ENCODE peak calls at places on chromosomes 3 and 15, in five cellular contexts. A, L, Y, O and Z are unnamed samples.

GRCh38 chr3:43960448-43960840 is 269.7 kb downstream of the ABHD5 start:
- DNase-seq in A (no peak), L (peak; percentile 60), Y (no peak), O (no peak), Z (peak; percentile 57)

GRCh38 chr15:61410656-61411055 is 181.6 kb upstream of the RORA start:
- DNase-seq in A (no peak), L (no peak), Y (no peak), O (no peak), Z (no peak)

GRCh38 chr3:170220871-170221270 is 1.4 kb upstream of the PRKCI start:
- DNase-seq in A (no peak), L (no peak), Y (no peak), O (no peak), Z (no peak)

GRCh38 chr3:140187648-140188221 is 252.8 kb downstream of the CLSTN2 start:
- DNase-seq in A (no peak), L (no peak), Y (no peak), O (no peak), Z (peak; percentile 31)

GRCh38 chr15:69591905-69592508 is 139.4 kb downstream of the RPLP1 start:
- DNase-seq in A (no peak), L (no peak), Y (no peak), O (peak; percentile 19), Z (no peak)

GRCh38 chr3:150237490-150237889 is 170.6 kb upstream of the TSC22D2 start:
- DNase-seq in A (no peak), L (no peak), Y (no peak), O (peak; percentile 94), Z (peak; percentile 63)

GRCh38 chr3:114608293-114608692 is 314.5 kb downstream of the TIGIT start:
- DNase-seq in A (peak; percentile 90), L (no peak), Y (no peak), O (peak; percentile 66), Z (no peak)

GRCh38 chr3:152524198-152525140 is 255.7 kb downstream of the MBNL1 start:
- DNase-seq in A (peak; percentile 4), L (peak; percentile 28), Y (no peak), O (peak; percentile 12), Z (peak; percentile 19)

GRCh38 chr15:38517312-38517711 is 47.3 kb downstream of the RASGRP1 start:
- DNase-seq in A (no peak), L (no peak), Y (no peak), O (no peak), Z (no peak)

GRCh38 chr3:105351821-105352220 is 14.9 kb upstream of the ALCAM start:
- DNase-seq in A (no peak), L (no peak), Y (no peak), O (peak; percentile 75), Z (no peak)

GRCh38 chr3:53801319-53801718 is 44.9 kb downstream of the CHDH start:
- DNase-seq in A (no peak), L (no peak), Y (no peak), O (no peak), Z (no peak)

GRCh38 chr3:13073042-13073906 is at the start of gene IQSEC1:
- DNase-seq in A (no peak), L (no peak), Y (peak; percentile 62), O (no peak), Z (peak; percentile 29)

GRCh38 chr3:69051796-69052566 is at the start of gene TMF1:
- DNase-seq in A (peak; percentile 94), L (peak; percentile 97), Y (peak; percentile 98), O (peak; percentile 98), Z (peak; percentile 99)

GRCh38 chr3:131485116-131485515 is 17.7 kb downstream of the MRPL3 start:
- DNase-seq in A (no peak), L (no peak), Y (no peak), O (no peak), Z (no peak)

GRCh38 chr3:17745301-17745700 is 2.9 kb upstream of the TBC1D5 start:
- DNase-seq in A (no peak), L (no peak), Y (no peak), O (no peak), Z (peak; percentile 44)

GRCh38 chr3:11185564-11186317 is 31.4 kb downstream of the HRH1 start:
- DNase-seq in A (peak; percentile 92), L (no peak), Y (peak; percentile 72), O (peak; percentile 90), Z (peak; percentile 86)

GRCh38 chr15:85556618-85556895 is 176.2 kb downstream of the AKAP13 start:
- DNase-seq in A (no peak), L (no peak), Y (no peak), O (no peak), Z (no peak)

GRCh38 chr15:50235794-50236193 is 29.7 kb downstream of the HDC start:
- DNase-seq in A (no peak), L (no peak), Y (no peak), O (no peak), Z (no peak)

GRCh38 chr3:72836409-72836808 is 11.8 kb downstream of the SHQ1 start:
- DNase-seq in A (no peak), L (no peak), Y (no peak), O (no peak), Z (peak; percentile 32)

GRCh38 chr3:151432624-151433372 is 28.1 kb downstream of the IGSF10 start:
- DNase-seq in A (no peak), L (no peak), Y (no peak), O (no peak), Z (no peak)
- H3K4me3 ChIP-seq in A (no peak overlapping the region), L (no peak overlapping the region), Y (no peak overlapping the region), O (no peak overlapping the region), Z (no peak overlapping the region)

GRCh38 chr3:83928903-83929302 is 1029.9 kb upstream of the CADM2 start:
- DNase-seq in A (no peak), L (no peak), Y (no peak), O (no peak), Z (no peak)

GRCh38 chr3:83926291-83926690 is 1032.5 kb upstream of the CADM2 start:
- DNase-seq in A (no peak), L (no peak), Y (no peak), O (no peak), Z (no peak)

GRCh38 chr3:83928391-83928790 is 1030.4 kb upstream of the CADM2 start:
- DNase-seq in A (no peak), L (peak; percentile 41), Y (no peak), O (no peak), Z (no peak)
- TF ChIP-seq CTCF in A (no peak), L (peak; percentile 58), Y (no peak), O (peak; percentile 26), Z (no peak)

GRCh38 chr3:179181993-179182551 is 33.9 kb downstream of the PIK3CA start:
- DNase-seq in A (no peak), L (no peak), Y (no peak), O (peak; percentile 36), Z (no peak)

GRCh38 chr3:179181021-179181472 is 32.9 kb downstream of the PIK3CA start:
- DNase-seq in A (no peak), L (no peak), Y (no peak), O (peak; percentile 65), Z (no peak)

GRCh38 chr3:179177611-179178010 is 29.5 kb downstream of the PIK3CA start:
- DNase-seq in A (no peak), L (no peak), Y (no peak), O (no peak), Z (no peak)

GRCh38 chr3:179179256-179179655 is 31.1 kb downstream of the PIK3CA start:
- DNase-seq in A (no peak), L (no peak), Y (no peak), O (no peak), Z (no peak)

GRCh38 chr3:179179979-179180758 is 32.0 kb downstream of the PIK3CA start:
- DNase-seq in A (no peak), L (no peak), Y (no peak), O (peak; percentile 35), Z (no peak)
- H3K4me3 ChIP-seq in A (no peak overlapping the region), L (no peak overlapping the region), Y (no peak overlapping the region), O (no peak overlapping the region), Z (no peak overlapping the region)

GRCh38 chr15:62578960-62579359 is 413.9 kb upstream of the C2CD4B start:
- DNase-seq in A (no peak), L (no peak), Y (no peak), O (no peak), Z (no peak)

GRCh38 chr15:62579842-62580241 is 414.8 kb upstream of the C2CD4B start:
- DNase-seq in A (no peak), L (no peak), Y (no peak), O (no peak), Z (no peak)

GRCh38 chr15:62584301-62585235 is 419.5 kb upstream of the C2CD4B start:
- DNase-seq in A (no peak), L (no peak), Y (no peak), O (no peak), Z (no peak)

GRCh38 chr15:62578548-62578947 is 413.5 kb upstream of the C2CD4B start:
- DNase-seq in A (no peak), L (no peak), Y (no peak), O (no peak), Z (no peak)

DNA sequence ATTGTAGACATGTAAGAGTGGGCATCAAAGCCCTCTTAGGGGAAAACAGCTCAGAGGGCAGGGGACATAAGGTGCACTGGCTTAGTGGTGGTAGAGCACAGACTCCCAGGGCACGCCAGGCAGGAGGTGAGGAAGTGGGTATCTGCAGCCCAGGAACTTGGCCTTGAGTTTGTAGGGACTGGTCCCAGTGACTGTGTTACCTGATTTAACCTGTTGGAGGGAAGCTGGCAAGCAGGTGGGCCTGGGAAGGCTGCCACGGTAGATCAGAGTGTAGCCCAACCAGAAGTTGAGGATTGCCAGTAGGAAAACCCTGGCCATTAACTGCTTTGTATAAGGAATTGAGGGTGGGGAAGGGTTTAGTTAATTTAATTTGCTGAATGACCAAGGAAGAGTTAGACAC is 417.5 kb upstream of the C2CD4B start:
- DNase-seq in A (no peak), L (no peak), Y (no peak), O (no peak), Z (no peak)
- TF ChIP-seq CTCF in A (no peak), L (no peak), Y (no peak), O (no peak), Z (no peak)